ENCODE peak calls at places on chromosome 17, in six cellular contexts. P is MM.1S, F is fibroblast of lung, I is PC-3, D is DND-41, C is neural progenitor cell. K is an unnamed sample.
A peak's percentile ranks its signal among the peaks of the same experiment; 100 is the strongest.

GRCh38 chr17:57406131-57406980 is 150.0 kb downstream of the MSI2 start:
- DNase-seq in P (no peak), F (peak; percentile 96), I (peak; percentile 14), D (peak; percentile 74), C (peak; percentile 97), K (no peak)

GRCh38 chr17:79591014-79591590 is 19.7 kb downstream of the RBFOX3 start:
- DNase-seq in P (no peak), F (no peak), I (no peak), D (no peak), C (no peak), K (no peak)

GRCh38 chr17:18187816-18188761 is 4.5 kb downstream of the ALKBH5 start:
- DNase-seq in P (no peak), F (peak; percentile 69), I (peak; percentile 35), D (no peak), C (no peak), K (no peak)

GRCh38 chr17:11140501-11140900 is 100.5 kb upstream of the SHISA6 start:
- DNase-seq in P (no peak), F (no peak), I (no peak), D (no peak), C (no peak), K (no peak)

GRCh38 chr17:78661092-78661770 is 84.0 kb upstream of the DNAH17 start:
- DNase-seq in P (no peak), F (peak; percentile 69), I (peak; percentile 92), D (no peak), C (no peak), K (peak; percentile 30)

GRCh38 chr17:46195939-46196338 is 2.7 kb upstream of the KANSL1 start:
- DNase-seq in P (no peak), F (no peak), I (no peak), D (no peak), C (no peak), K (no peak)

GRCh38 chr17:1174490-1174889 is 5.3 kb downstream of the ABR start:
- DNase-seq in P (no peak), F (no peak), I (no peak), D (no peak), C (no peak), K (no peak)

GRCh38 chr17:57086069-57086930 is 1.3 kb downstream of the AKAP1 start:
- DNase-seq in P (peak; percentile 30), F (peak; percentile 15), I (peak; percentile 59), D (peak; percentile 20), C (peak; percentile 47), K (no peak)

GRCh38 chr17:78359216-78359935 is 501 bp downstream of the SOCS3 start:
- DNase-seq in P (no peak), F (peak; percentile 55), I (no peak), D (no peak), C (peak; percentile 66), K (no peak)

GRCh38 chr17:45338023-45338781 is 21.4 kb upstream of the MAP3K14 start:
- DNase-seq in P (no peak), F (no peak), I (no peak), D (no peak), C (no peak), K (no peak)

GRCh38 chr17:77961741-77962140 is 3.2 kb downstream of the TNRC6C start:
- DNase-seq in P (no peak), F (peak; percentile 7), I (no peak), D (no peak), C (no peak), K (no peak)

GRCh38 chr17:81150379-81151038 is 14.8 kb upstream of the PVALEF start:
- DNase-seq in P (no peak), F (no peak), I (no peak), D (no peak), C (no peak), K (no peak)

GRCh38 chr17:17836818-17837379 is at the start of gene SREBF1:
- DNase-seq in P (peak; percentile 39), F (peak; percentile 53), I (peak; percentile 63), D (peak; percentile 45), C (peak; percentile 94), K (no peak)

DNA sequence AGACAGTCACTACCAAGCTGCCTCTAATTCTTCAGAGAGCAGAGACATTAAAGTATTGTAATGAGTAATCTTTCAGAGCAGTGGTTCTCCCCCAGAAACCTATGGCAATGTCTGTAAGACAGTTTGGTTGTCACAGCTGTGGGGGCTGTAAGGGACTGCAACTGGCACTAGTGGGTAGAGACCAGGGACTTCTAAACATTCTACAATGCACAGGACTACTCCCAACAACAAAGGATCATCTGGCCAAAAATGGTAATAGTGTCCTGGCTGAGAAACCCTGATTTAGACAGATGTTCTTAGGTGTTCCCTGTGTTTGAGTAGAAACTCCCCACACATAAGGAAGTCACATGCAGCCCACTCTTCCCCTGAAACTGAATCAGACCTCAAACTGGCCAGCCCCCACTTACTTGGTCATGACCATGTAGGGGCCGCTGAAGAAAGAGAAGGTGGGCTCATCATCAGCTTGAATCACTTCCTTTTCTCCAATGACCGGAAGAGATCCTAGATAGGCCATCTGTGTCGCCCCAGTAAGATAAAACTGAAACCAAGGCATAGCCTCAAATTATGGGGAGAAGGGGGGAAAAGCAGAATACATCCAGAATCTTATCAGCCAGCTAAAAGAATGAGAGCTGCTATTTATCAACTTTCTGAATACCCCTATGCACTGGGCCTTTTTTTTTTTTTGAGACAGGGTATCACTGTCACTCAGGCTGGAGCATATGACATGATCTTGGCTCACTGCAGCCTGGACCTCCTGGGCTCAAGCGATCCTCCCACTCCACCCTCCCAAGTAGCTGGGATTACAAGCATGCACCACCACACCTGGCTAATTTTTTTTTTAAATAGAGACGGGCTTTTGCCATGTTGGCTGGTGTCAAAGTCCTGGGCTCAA is 75.8 kb downstream of the TEX14 start:
- DNase-seq in P (no peak), F (no peak), I (no peak), D (no peak), C (no peak), K (no peak)
- H3K27me3 ChIP-seq in P (no peaks in the 10 kb centered on the region), F (no peaks in the 10 kb centered on the region), I (no peaks in the 10 kb centered on the region), D (peaks cover 13% of the 10 kb centered on the region), C (no peaks in the 10 kb centered on the region), K (peaks cover 5% of the 10 kb centered on the region)

DNA sequence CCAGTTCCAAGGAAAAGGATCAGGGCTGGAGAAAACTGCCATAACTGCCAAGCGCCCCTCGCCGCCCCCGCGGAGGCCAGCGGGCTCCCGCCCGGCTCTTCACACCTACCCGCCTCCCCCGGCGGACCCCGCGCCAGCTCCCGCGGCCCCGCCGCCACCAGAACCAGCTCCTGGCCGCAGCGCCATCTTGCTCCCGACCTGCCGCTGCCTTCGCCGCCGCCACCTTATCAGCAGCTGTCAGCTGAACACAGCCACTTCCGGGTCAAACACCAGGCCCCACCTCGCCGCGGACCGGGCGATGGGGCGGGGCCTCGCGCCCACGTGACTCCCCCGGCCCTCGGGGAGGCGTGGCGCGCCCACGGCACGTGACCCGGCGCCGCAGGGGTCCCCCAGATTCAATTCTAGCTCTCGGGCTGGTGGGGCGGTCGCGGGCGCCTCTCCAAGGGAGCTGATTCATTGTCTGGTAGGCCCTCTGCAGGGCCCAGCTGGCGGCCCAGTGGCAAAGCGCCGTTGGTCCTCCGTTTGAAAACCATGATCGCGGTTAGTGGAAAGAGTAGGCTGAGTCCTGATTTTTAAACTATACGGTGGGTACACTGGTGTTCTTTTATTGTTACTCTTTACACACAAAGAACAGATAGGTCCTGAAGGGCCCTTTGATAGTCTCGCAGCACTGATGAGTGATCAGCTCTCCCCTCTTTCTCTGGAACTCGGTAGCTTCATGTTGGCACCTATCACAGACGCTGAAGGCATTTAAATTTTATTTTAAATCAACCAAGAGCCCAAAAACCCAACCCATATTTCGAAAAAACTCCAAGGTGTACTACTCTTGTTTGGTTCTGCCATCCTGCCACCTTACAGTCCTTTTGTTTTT is at the start of gene SYNRG:
- DNase-seq in P (peak; percentile 96), F (peak; percentile 94), I (peak; percentile 89), D (peak; percentile 97), C (peak; percentile 98), K (peak; percentile 46)
- H3K9ac ChIP-seq in P (peak within 1 kb of the TSS; percentile 94), F (peak within 1 kb of the TSS; percentile 85), I (peak within 1 kb of the TSS; percentile 85), D (peak within 1 kb of the TSS; percentile 79), C (peak within 1 kb of the TSS; percentile 59), K (peak within 1 kb of the TSS; percentile 86)

DNA sequence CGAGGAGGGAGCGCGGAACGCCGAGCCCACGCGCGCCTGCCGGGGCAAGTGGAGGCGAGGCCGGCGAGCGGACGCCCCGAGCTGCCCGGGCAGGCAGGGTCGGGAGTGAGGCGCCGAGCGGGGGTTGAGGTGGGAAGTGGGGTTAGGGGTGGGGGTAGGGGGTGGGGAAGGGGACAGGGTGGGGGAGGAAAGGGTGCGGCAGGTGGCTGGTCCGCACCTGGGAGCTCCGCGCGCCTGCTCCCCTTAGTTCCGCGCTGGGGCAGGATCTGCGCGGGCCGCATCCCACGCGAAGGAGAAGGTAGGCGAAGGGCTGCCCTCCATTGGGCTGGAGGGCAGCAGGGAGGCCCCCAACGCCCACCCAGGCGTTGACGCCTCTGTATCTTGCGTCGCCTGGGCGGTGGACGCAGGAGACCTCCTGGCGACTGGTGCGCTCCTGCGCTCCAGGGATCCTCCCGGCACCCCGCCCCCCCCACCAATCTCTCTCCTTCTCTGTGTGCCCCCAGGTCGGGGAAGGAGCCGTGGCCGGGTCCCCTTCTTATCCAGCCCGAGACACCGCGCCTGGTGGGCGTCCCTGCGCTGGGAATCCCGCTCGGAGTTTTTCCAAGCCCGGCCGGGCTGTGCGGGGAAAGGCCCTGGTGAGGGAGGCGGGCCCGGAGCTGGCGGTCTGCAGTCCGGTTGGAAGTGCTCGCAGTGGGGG is 51.3 kb upstream of the AMZ2 start:
- DNase-seq in P (no peak), F (no peak), I (no peak), D (no peak), C (peak; percentile 33), K (no peak)
- TF ChIP-seq EZH2 in P (no peak), F (no peak), I (peak; percentile 68), D (no peak), C (peak; percentile 84), K (no peak)

GRCh38 chr17:29049541-29050150 is 6.7 kb downstream of the PIPOX start:
- DNase-seq in P (no peak), F (no peak), I (no peak), D (no peak), C (no peak), K (no peak)
- H3K27me3 ChIP-seq in P (no peaks in the 10 kb centered on the region), F (peaks cover 19% of the 10 kb centered on the region), I (peaks cover 29% of the 10 kb centered on the region), D (no peaks in the 10 kb centered on the region), C (no peaks in the 10 kb centered on the region), K (peaks cover 36% of the 10 kb centered on the region)

GRCh38 chr17:49508891-49509587 is 13.9 kb downstream of the NGFR start:
- DNase-seq in P (no peak), F (no peak), I (no peak), D (no peak), C (no peak), K (no peak)

GRCh38 chr17:49508061-49508865 is 13.2 kb downstream of the NGFR start:
- DNase-seq in P (no peak), F (no peak), I (peak; percentile 98), D (no peak), C (peak; percentile 72), K (peak; percentile 96)

GRCh38 chr17:49504369-49504768 is 9.3 kb downstream of the NGFR start:
- DNase-seq in P (no peak), F (no peak), I (no peak), D (no peak), C (no peak), K (no peak)

GRCh38 chr17:49506282-49506681 is 11.2 kb downstream of the NGFR start:
- DNase-seq in P (no peak), F (no peak), I (no peak), D (no peak), C (no peak), K (no peak)

GRCh38 chr17:49505854-49506253 is 10.8 kb downstream of the NGFR start:
- DNase-seq in P (no peak), F (no peak), I (no peak), D (no peak), C (no peak), K (no peak)
- H3K9ac ChIP-seq in P (no peak overlapping the region), F (no peak overlapping the region), I (no peak overlapping the region), D (no peak overlapping the region), C (no peak overlapping the region), K (no peak overlapping the region)

K was measured in keratinocyte.